ENCODE peak calls at places on chromosomes 12 and 14, in seven cellular contexts. D is transverse colon, I is H1, V is A549, G is uterus, K is vagina, O is body of pancreas. N is an unnamed sample.

GRCh38 chr12:106982229-106982628 is 4.7 kb downstream of the MTERF2 start:
- DNase-seq in D (no peak), I (no peak), V (no peak), G (no peak), K (no peak), O (no peak), N (no peak)

GRCh38 chr12:3046441-3047200 is 30.6 kb upstream of the TSPAN9 start:
- DNase-seq in D (no peak), I (no peak), V (no peak), G (no peak), K (no peak), O (no peak), N (no peak)

GRCh38 chr14:104677506-104678332 is 11.7 kb upstream of the INF2 start:
- DNase-seq in D (peak; percentile 73), I (no peak), V (peak; percentile 75), G (peak; percentile 74), K (no peak), O (peak; percentile 67), N (peak; percentile 80)

GRCh38 chr12:116982721-116983502 is 72.2 kb downstream of the FBXW8 start:
- DNase-seq in D (no peak), I (no peak), V (no peak), G (no peak), K (no peak), O (no peak), N (no peak)

GRCh38 chr14:25110101-25110500 is 60.2 kb upstream of the STXBP6 start:
- DNase-seq in D (no peak), I (no peak), V (no peak), G (no peak), K (no peak), O (no peak), N (no peak)

GRCh38 chr12:22993639-22994038 is 368.7 kb downstream of the ETNK1 start:
- DNase-seq in D (no peak), I (no peak), V (no peak), G (no peak), K (no peak), O (no peak), N (no peak)

GRCh38 chr12:48185181-48185919 is 1.9 kb downstream of the CCDC184 start:
- DNase-seq in D (no peak), I (no peak), V (no peak), G (no peak), K (no peak), O (no peak), N (no peak)

GRCh38 chr12:93740721-93741120 is 63.5 kb downstream of the CRADD start:
- DNase-seq in D (no peak), I (no peak), V (no peak), G (no peak), K (no peak), O (no peak), N (no peak)

GRCh38 chr14:61258985-61259384 is 22.2 kb downstream of the TMEM30B start:
- DNase-seq in D (no peak), I (no peak), V (no peak), G (no peak), K (no peak), O (no peak), N (no peak)

GRCh38 chr12:65327207-65328076 is 49.0 kb downstream of the MSRB3 start:
- DNase-seq in D (no peak), I (no peak), V (no peak), G (peak; percentile 27), K (no peak), O (no peak), N (no peak)

GRCh38 chr12:92439397-92439779 is 263.4 kb upstream of the PLEKHG7 start:
- DNase-seq in D (no peak), I (no peak), V (peak; percentile 46), G (peak; percentile 49), K (no peak), O (no peak), N (no peak)

GRCh38 chr12:109563291-109564284 is 9.7 kb downstream of the MMAB start:
- DNase-seq in D (no peak), I (no peak), V (no peak), G (no peak), K (no peak), O (no peak), N (no peak)

GRCh38 chr12:104578453-104578852 is 121.7 kb downstream of the CHST11 start:
- DNase-seq in D (no peak), I (no peak), V (peak; percentile 55), G (no peak), K (no peak), O (no peak), N (no peak)

GRCh38 chr12:113315358-113315757 is 19.6 kb downstream of the SLC8B1 start:
- DNase-seq in D (no peak), I (no peak), V (no peak), G (no peak), K (no peak), O (no peak), N (no peak)

GRCh38 chr12:113306382-113306781 is 28.5 kb downstream of the SLC8B1 start:
- DNase-seq in D (no peak), I (no peak), V (no peak), G (no peak), K (no peak), O (no peak), N (no peak)

GRCh38 chr12:113305281-113305856 is 29.5 kb downstream of the SLC8B1 start:
- DNase-seq in D (no peak), I (no peak), V (no peak), G (no peak), K (no peak), O (no peak), N (no peak)

GRCh38 chr12:113314121-113314529 is 20.8 kb downstream of the SLC8B1 start:
- DNase-seq in D (no peak), I (no peak), V (no peak), G (peak; percentile 41), K (no peak), O (no peak), N (no peak)

DNA sequence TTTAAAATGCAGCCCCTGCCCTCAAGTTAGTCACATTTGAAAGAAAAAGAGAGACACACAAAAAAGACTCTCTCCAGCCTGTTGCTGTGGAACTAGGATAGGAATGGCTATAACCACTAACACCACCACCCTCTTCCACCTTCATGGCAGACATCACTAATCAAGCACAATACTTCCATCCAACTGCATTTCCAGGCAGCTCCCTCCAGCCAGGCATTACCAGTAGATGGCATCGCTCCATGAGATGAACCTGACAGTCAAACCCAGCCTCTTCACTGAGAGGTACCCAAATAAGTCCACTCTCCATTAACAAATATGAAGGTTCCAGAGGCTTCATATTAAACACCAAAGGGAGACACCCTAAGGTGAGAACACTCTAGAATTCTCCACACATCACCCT is 24.4 kb downstream of the SLC8B1 start:
- DNase-seq in D (no peak), I (no peak), V (no peak), G (no peak), K (no peak), O (no peak), N (no peak)
- TF ChIP-seq CTCF in D (no peak), I (peak; percentile 7), V (peak; percentile 27), G (no peak), K (no peak), O (no peak), N (no peak)

DNA sequence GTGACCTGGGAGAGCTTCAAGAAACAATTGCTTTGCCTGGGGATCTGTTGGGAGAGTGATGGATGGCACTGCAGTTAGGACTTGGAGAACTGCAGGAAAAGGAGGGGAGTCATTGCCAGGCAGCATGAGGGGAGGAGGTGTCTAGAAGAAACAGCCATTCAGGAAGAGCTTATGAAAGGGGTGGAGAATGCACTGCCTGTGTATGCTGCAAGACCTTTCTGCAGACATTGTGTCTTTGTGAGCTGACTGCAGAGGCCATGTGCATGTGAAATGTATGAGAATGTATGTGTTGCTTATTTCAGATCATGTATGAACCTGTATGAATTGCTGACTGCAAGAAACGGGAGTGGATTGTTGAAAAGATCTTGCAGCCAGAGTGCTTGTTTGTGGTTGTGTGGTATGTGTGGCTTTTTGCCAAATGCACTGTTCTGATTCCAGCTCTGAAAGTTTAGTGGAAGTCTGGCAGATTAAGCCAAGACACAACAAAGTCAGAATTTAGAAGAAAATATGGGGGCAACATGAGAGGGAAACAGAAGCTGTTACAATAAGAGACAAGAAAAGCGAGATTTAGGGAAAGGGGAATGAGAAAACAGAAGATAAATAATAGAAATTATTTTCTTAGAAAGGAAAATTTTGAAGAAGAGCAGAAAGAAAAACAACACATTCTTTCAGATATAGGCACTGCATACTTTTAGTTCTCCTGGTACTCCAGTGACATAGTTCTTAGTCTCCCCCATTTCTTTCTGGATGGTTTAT is 9.8 kb upstream of the RIMKLB start:
- DNase-seq in D (peak; percentile 29), I (no peak), V (peak; percentile 36), G (peak; percentile 56), K (no peak), O (peak; percentile 25), N (no peak)
- TF ChIP-seq POLR2A in D (no peak), I (no peak), V (no peak), G (peak; percentile 39), K (no peak), O (no peak), N (no peak)

GRCh38 chr14:35341454-35342159 is 49.4 kb downstream of the PSMA6 start:
- DNase-seq in D (peak; percentile 97), I (no peak), V (peak; percentile 87), G (peak; percentile 89), K (no peak), O (peak; percentile 100), N (peak; percentile 99)

GRCh38 chr14:35343709-35344474 is 51.7 kb downstream of the PSMA6 start:
- DNase-seq in D (no peak), I (no peak), V (no peak), G (no peak), K (no peak), O (no peak), N (peak; percentile 46)

GRCh38 chr14:35339761-35340406 is 47.7 kb downstream of the PSMA6 start:
- DNase-seq in D (no peak), I (no peak), V (no peak), G (no peak), K (no peak), O (no peak), N (peak; percentile 68)

GRCh38 chr14:35340616-35341453 is 48.7 kb downstream of the PSMA6 start:
- DNase-seq in D (no peak), I (no peak), V (no peak), G (no peak), K (no peak), O (no peak), N (no peak)

DNA sequence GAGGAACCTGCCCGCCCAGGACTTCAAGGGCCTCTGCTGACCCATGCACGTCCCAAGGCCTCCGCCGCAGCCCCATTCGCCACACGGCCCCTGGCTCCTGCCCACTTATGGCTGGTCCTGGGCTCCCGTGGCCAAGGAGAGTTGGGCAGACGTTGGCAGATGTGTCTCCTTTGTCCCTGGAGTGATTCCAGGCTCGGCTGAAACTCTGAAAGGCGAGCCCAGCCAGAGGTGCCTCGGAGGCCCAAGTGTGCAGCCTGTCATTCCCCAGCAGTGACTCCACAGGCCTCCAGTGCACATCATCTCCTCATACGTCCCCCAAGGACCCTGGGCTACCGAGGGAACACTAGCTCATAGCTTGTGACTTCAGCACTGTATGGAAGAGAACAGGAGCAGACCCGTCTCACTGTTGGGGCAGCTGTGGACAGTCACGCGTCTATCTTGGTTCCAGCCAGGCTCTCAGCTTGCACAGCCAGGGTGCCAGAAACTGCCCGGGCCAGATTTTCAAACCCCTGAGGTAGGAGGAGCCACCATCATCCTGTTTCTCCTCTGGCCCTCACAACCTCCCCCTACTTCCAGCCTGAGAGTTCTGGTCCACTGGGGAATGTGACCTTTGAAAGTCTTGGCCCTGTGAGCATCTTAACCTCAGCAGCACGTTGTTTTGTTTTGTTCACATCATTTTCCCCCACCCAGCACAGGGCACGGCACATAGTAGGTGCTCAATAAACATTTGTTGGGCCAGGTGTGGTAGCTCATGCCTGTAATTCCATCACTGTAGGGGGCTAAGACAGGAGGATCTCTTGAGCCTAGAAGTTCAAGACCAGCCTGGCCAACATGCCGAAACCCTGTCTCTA is 50.2 kb downstream of the PSMA6 start:
- DNase-seq in D (no peak), I (no peak), V (no peak), G (no peak), K (no peak), O (peak; percentile 79), N (no peak)
- H3K27ac ChIP-seq in D (peak overlapping the region; percentile 95), I (no peak overlapping the region), V (peak overlapping the region; percentile 91), G (peak overlapping the region; percentile 95), K (peak overlapping the region; percentile 91), O (peak overlapping the region; percentile 98), N (peak overlapping the region; percentile 83)

GRCh38 chr12:27524839-27525238 is 833 bp downstream of the PPFIBP1 start:
- DNase-seq in D (peak; percentile 22), I (no peak), V (peak; percentile 23), G (no peak), K (no peak), O (no peak), N (no peak)
- TF ChIP-seq CTCF in D (no peak), I (no peak), V (no peak), G (peak; percentile 9), K (no peak), O (no peak), N (no peak)

N was measured in right lobe of liver.